ENCODE peak calls at places on chromosomes 11 and 22, in five cellular contexts. K is stomach, N is NCI-H510A treated with DMSO at 0.1 percent for 48 hours, Q is ecto neural progenitor cell, J is fibroblast of mammary gland. U is an unnamed sample.
A peak's percentile ranks its signal among the peaks of the same experiment; 100 is the strongest.

GRCh38 chr11:97610000-97610399 is 1220.2 kb downstream of the JRKL start:
- DNase-seq in K (no peak), J (no peak), N (no peak), Q (no peak), U (no peak)

GRCh38 chr11:127965947-127966668 is 621.2 kb downstream of the ETS1 start:
- DNase-seq in J (peak; percentile 33), N (no peak), K (no peak), Q (no peak), U (no peak)

GRCh38 chr11:85809881-85810280 is 1.1 kb downstream of the SYTL2 start:
- DNase-seq in K (no peak), J (no peak), Q (peak; percentile 53), N (no peak), U (no peak)

GRCh38 chr11:7688238-7688826 is 15.0 kb upstream of the CYB5R2 start:
- DNase-seq in K (no peak), J (peak; percentile 24), Q (no peak), N (peak; percentile 3), U (peak; percentile 23)

GRCh38 chr11:123590296-123590912 is 64.0 kb downstream of the SCN3B start:
- DNase-seq in J (peak; percentile 16), K (peak; percentile 91), N (no peak), Q (no peak), U (no peak)

GRCh38 chr11:3139086-3139440 is 26.0 kb downstream of the OSBPL5 start:
- DNase-seq in K (no peak), N (no peak), Q (no peak), J (no peak), U (no peak)

GRCh38 chr22:44940121-44940520 is 69.7 kb downstream of the PHF21B start:
- DNase-seq in Q (no peak), K (no peak), J (no peak), N (no peak), U (no peak)

GRCh38 chr11:18285841-18286240 is 19.8 kb downstream of the SAA1 start:
- DNase-seq in J (no peak), N (no peak), Q (no peak), K (no peak), U (no peak)